ENCODE peak calls at places on chromosomes 16 and 17, in eight cellular contexts. One of them, this sample, is unnamed.

GRCh38 chr16:14304891-14305459 is 233.9 kb downstream of the MRTFB start:
- DNase-seq in nephron progenitor cell: no peak
- DNase-seq in stimulated activated CD4-positive, alpha-beta T cell treated with anti-CD3 and anti-CD28 coated beads, Interleukin-15, amount 100 ng/mL, for 1 hour: no peak
- DNase-seq in pulmonary artery endothelial cell: no peak
- DNase-seq in kidney epithelial cell: no peak
- DNase-seq in stomach: no peak
- DNase-seq in stimulated activated effector memory CD8-positive, alpha-beta T cell treated with anti-CD3 and anti-CD28 coated beads, Interleukin-12 subunit alpha, Interleukin-12 subunit beta, amount 100 ng/mL, for 72 hours: no peak
- DNase-seq in GM12892: no peak
- DNase-seq in this sample: no peak

GRCh38 chr17:15009087-15009486 is 256.0 kb downstream of the PMP22 start:
- DNase-seq in stomach: no peak
- DNase-seq in stimulated activated CD4-positive, alpha-beta T cell treated with anti-CD3 and anti-CD28 coated beads, Interleukin-15, amount 100 ng/mL, for 1 hour: no peak
- DNase-seq in kidney epithelial cell: no peak
- DNase-seq in pulmonary artery endothelial cell: no peak
- DNase-seq in stimulated activated effector memory CD8-positive, alpha-beta T cell treated with anti-CD3 and anti-CD28 coated beads, Interleukin-12 subunit alpha, Interleukin-12 subunit beta, amount 100 ng/mL, for 72 hours: no peak
- DNase-seq in nephron progenitor cell: no peak
- DNase-seq in GM12892: no peak
- DNase-seq in this sample: no peak

GRCh38 chr16:84800118-84800517 is 19.7 kb upstream of the CRISPLD2 start:
- DNase-seq in nephron progenitor cell: no peak
- DNase-seq in kidney epithelial cell: no peak
- DNase-seq in pulmonary artery endothelial cell: no peak
- DNase-seq in stimulated activated CD4-positive, alpha-beta T cell treated with anti-CD3 and anti-CD28 coated beads, Interleukin-15, amount 100 ng/mL, for 1 hour: no peak
- DNase-seq in stimulated activated effector memory CD8-positive, alpha-beta T cell treated with anti-CD3 and anti-CD28 coated beads, Interleukin-12 subunit alpha, Interleukin-12 subunit beta, amount 100 ng/mL, for 72 hours: no peak
- DNase-seq in GM12892: no peak
- DNase-seq in stomach: no peak
- DNase-seq in this sample: no peak

GRCh38 chr16:65534121-65534528 is 412.3 kb upstream of the CDH11 start:
- DNase-seq in stomach: no peak
- DNase-seq in nephron progenitor cell: no peak
- DNase-seq in GM12892: no peak
- DNase-seq in kidney epithelial cell: peak; percentile 14
- DNase-seq in pulmonary artery endothelial cell: no peak
- DNase-seq in stimulated activated CD4-positive, alpha-beta T cell treated with anti-CD3 and anti-CD28 coated beads, Interleukin-15, amount 100 ng/mL, for 1 hour: no peak
- DNase-seq in stimulated activated effector memory CD8-positive, alpha-beta T cell treated with anti-CD3 and anti-CD28 coated beads, Interleukin-12 subunit alpha, Interleukin-12 subunit beta, amount 100 ng/mL, for 72 hours: no peak
- DNase-seq in this sample: no peak

GRCh38 chr16:911101-911500 is 59.7 kb downstream of the LMF1 start:
- DNase-seq in nephron progenitor cell: no peak
- DNase-seq in kidney epithelial cell: no peak
- DNase-seq in pulmonary artery endothelial cell: no peak
- DNase-seq in stimulated activated CD4-positive, alpha-beta T cell treated with anti-CD3 and anti-CD28 coated beads, Interleukin-15, amount 100 ng/mL, for 1 hour: no peak
- DNase-seq in stomach: no peak
- DNase-seq in stimulated activated effector memory CD8-positive, alpha-beta T cell treated with anti-CD3 and anti-CD28 coated beads, Interleukin-12 subunit alpha, Interleukin-12 subunit beta, amount 100 ng/mL, for 72 hours: no peak
- DNase-seq in GM12892: no peak
- DNase-seq in this sample: no peak

GRCh38 chr17:28369684-28370034 is 448 bp downstream of the VTN start:
- DNase-seq in stomach: no peak
- DNase-seq in nephron progenitor cell: no peak
- DNase-seq in kidney epithelial cell: no peak
- DNase-seq in stimulated activated CD4-positive, alpha-beta T cell treated with anti-CD3 and anti-CD28 coated beads, Interleukin-15, amount 100 ng/mL, for 1 hour: no peak
- DNase-seq in stimulated activated effector memory CD8-positive, alpha-beta T cell treated with anti-CD3 and anti-CD28 coated beads, Interleukin-12 subunit alpha, Interleukin-12 subunit beta, amount 100 ng/mL, for 72 hours: no peak
- DNase-seq in pulmonary artery endothelial cell: no peak
- DNase-seq in GM12892: no peak
- DNase-seq in this sample: peak; percentile 28

GRCh38 chr17:21287703-21288449 is 3.4 kb downstream of the MAP2K3 start:
- DNase-seq in kidney epithelial cell: peak; percentile 88
- DNase-seq in stomach: peak; percentile 99
- DNase-seq in pulmonary artery endothelial cell: peak; percentile 87
- DNase-seq in nephron progenitor cell: no peak
- DNase-seq in stimulated activated CD4-positive, alpha-beta T cell treated with anti-CD3 and anti-CD28 coated beads, Interleukin-15, amount 100 ng/mL, for 1 hour: peak; percentile 89
- DNase-seq in GM12892: no peak
- DNase-seq in stimulated activated effector memory CD8-positive, alpha-beta T cell treated with anti-CD3 and anti-CD28 coated beads, Interleukin-12 subunit alpha, Interleukin-12 subunit beta, amount 100 ng/mL, for 72 hours: peak; percentile 85
- DNase-seq in this sample: peak; percentile 97

GRCh38 chr17:32518856-32519768 is 32.3 kb downstream of the CDK5R1 start:
- DNase-seq in kidney epithelial cell: no peak
- DNase-seq in GM12892: no peak
- DNase-seq in stomach: peak; percentile 63
- DNase-seq in nephron progenitor cell: peak; percentile 85
- DNase-seq in pulmonary artery endothelial cell: no peak
- DNase-seq in stimulated activated CD4-positive, alpha-beta T cell treated with anti-CD3 and anti-CD28 coated beads, Interleukin-15, amount 100 ng/mL, for 1 hour: peak; percentile 28
- DNase-seq in stimulated activated effector memory CD8-positive, alpha-beta T cell treated with anti-CD3 and anti-CD28 coated beads, Interleukin-12 subunit alpha, Interleukin-12 subunit beta, amount 100 ng/mL, for 72 hours: no peak
- DNase-seq in this sample: no peak

GRCh38 chr17:81510524-81510797 is 2.1 kb downstream of the ACTG1 start:
- DNase-seq in stomach: no peak
- DNase-seq in pulmonary artery endothelial cell: no peak
- DNase-seq in stimulated activated CD4-positive, alpha-beta T cell treated with anti-CD3 and anti-CD28 coated beads, Interleukin-15, amount 100 ng/mL, for 1 hour: no peak
- DNase-seq in GM12892: no peak
- DNase-seq in nephron progenitor cell: no peak
- DNase-seq in kidney epithelial cell: no peak
- DNase-seq in stimulated activated effector memory CD8-positive, alpha-beta T cell treated with anti-CD3 and anti-CD28 coated beads, Interleukin-12 subunit alpha, Interleukin-12 subunit beta, amount 100 ng/mL, for 72 hours: no peak
- DNase-seq in this sample: no peak

GRCh38 chr16:85505794-85506339 is 107.3 kb upstream of the GSE1 start:
- DNase-seq in stimulated activated effector memory CD8-positive, alpha-beta T cell treated with anti-CD3 and anti-CD28 coated beads, Interleukin-12 subunit alpha, Interleukin-12 subunit beta, amount 100 ng/mL, for 72 hours: no peak
- DNase-seq in GM12892: no peak
- DNase-seq in stomach: no peak
- DNase-seq in nephron progenitor cell: no peak
- DNase-seq in stimulated activated CD4-positive, alpha-beta T cell treated with anti-CD3 and anti-CD28 coated beads, Interleukin-15, amount 100 ng/mL, for 1 hour: no peak
- DNase-seq in kidney epithelial cell: no peak
- DNase-seq in pulmonary artery endothelial cell: no peak
- DNase-seq in this sample: no peak

GRCh38 chr16:55001931-55002330 is 71.3 kb downstream of the IRX5 start:
- DNase-seq in nephron progenitor cell: no peak
- DNase-seq in GM12892: no peak
- DNase-seq in stimulated activated CD4-positive, alpha-beta T cell treated with anti-CD3 and anti-CD28 coated beads, Interleukin-15, amount 100 ng/mL, for 1 hour: no peak
- DNase-seq in stimulated activated effector memory CD8-positive, alpha-beta T cell treated with anti-CD3 and anti-CD28 coated beads, Interleukin-12 subunit alpha, Interleukin-12 subunit beta, amount 100 ng/mL, for 72 hours: no peak
- DNase-seq in pulmonary artery endothelial cell: no peak
- DNase-seq in stomach: no peak
- DNase-seq in kidney epithelial cell: no peak
- DNase-seq in this sample: no peak

GRCh38 chr17:68346448-68346847 is 55.2 kb downstream of the ARSG start:
- DNase-seq in kidney epithelial cell: no peak
- DNase-seq in stimulated activated CD4-positive, alpha-beta T cell treated with anti-CD3 and anti-CD28 coated beads, Interleukin-15, amount 100 ng/mL, for 1 hour: peak; percentile 52
- DNase-seq in stomach: peak; percentile 48
- DNase-seq in pulmonary artery endothelial cell: no peak
- DNase-seq in GM12892: peak; percentile 57
- DNase-seq in nephron progenitor cell: no peak
- DNase-seq in stimulated activated effector memory CD8-positive, alpha-beta T cell treated with anti-CD3 and anti-CD28 coated beads, Interleukin-12 subunit alpha, Interleukin-12 subunit beta, amount 100 ng/mL, for 72 hours: peak; percentile 52
- DNase-seq in this sample: peak; percentile 23

GRCh38 chr16:56198755-56199114 is 7.4 kb downstream of the GNAO1 start:
- DNase-seq in pulmonary artery endothelial cell: no peak
- DNase-seq in GM12892: no peak
- DNase-seq in stomach: no peak
- DNase-seq in stimulated activated CD4-positive, alpha-beta T cell treated with anti-CD3 and anti-CD28 coated beads, Interleukin-15, amount 100 ng/mL, for 1 hour: no peak
- DNase-seq in kidney epithelial cell: no peak
- DNase-seq in nephron progenitor cell: no peak
- DNase-seq in stimulated activated effector memory CD8-positive, alpha-beta T cell treated with anti-CD3 and anti-CD28 coated beads, Interleukin-12 subunit alpha, Interleukin-12 subunit beta, amount 100 ng/mL, for 72 hours: no peak
- DNase-seq in this sample: no peak

GRCh38 chr16:67198238-67198734 is 645 bp upstream of the ELMO3 start:
- DNase-seq in stimulated activated CD4-positive, alpha-beta T cell treated with anti-CD3 and anti-CD28 coated beads, Interleukin-15, amount 100 ng/mL, for 1 hour: no peak
- DNase-seq in stimulated activated effector memory CD8-positive, alpha-beta T cell treated with anti-CD3 and anti-CD28 coated beads, Interleukin-12 subunit alpha, Interleukin-12 subunit beta, amount 100 ng/mL, for 72 hours: no peak
- DNase-seq in nephron progenitor cell: no peak
- DNase-seq in stomach: peak; percentile 68
- DNase-seq in pulmonary artery endothelial cell: no peak
- DNase-seq in GM12892: no peak
- DNase-seq in kidney epithelial cell: no peak
- DNase-seq in this sample: peak; percentile 60

GRCh38 chr17:81291662-81292061 is 3.4 kb downstream of the SLC38A10 start:
- DNase-seq in stomach: peak; percentile 83
- DNase-seq in stimulated activated effector memory CD8-positive, alpha-beta T cell treated with anti-CD3 and anti-CD28 coated beads, Interleukin-12 subunit alpha, Interleukin-12 subunit beta, amount 100 ng/mL, for 72 hours: peak; percentile 70
- DNase-seq in GM12892: peak; percentile 80
- DNase-seq in pulmonary artery endothelial cell: no peak
- DNase-seq in nephron progenitor cell: peak; percentile 72
- DNase-seq in kidney epithelial cell: no peak
- DNase-seq in stimulated activated CD4-positive, alpha-beta T cell treated with anti-CD3 and anti-CD28 coated beads, Interleukin-15, amount 100 ng/mL, for 1 hour: peak; percentile 69
- DNase-seq in this sample: peak; percentile 64

GRCh38 chr16:53809088-53809951 is 105.4 kb downstream of the FTO start:
- DNase-seq in stimulated activated CD4-positive, alpha-beta T cell treated with anti-CD3 and anti-CD28 coated beads, Interleukin-15, amount 100 ng/mL, for 1 hour: no peak
- DNase-seq in kidney epithelial cell: no peak
- DNase-seq in nephron progenitor cell: no peak
- DNase-seq in stimulated activated effector memory CD8-positive, alpha-beta T cell treated with anti-CD3 and anti-CD28 coated beads, Interleukin-12 subunit alpha, Interleukin-12 subunit beta, amount 100 ng/mL, for 72 hours: no peak
- DNase-seq in stomach: no peak
- DNase-seq in GM12892: no peak
- DNase-seq in pulmonary artery endothelial cell: no peak
- DNase-seq in this sample: no peak

GRCh38 chr16:56965149-56965938 is 3.6 kb downstream of the CETP start:
- DNase-seq in stomach: no peak
- DNase-seq in stimulated activated effector memory CD8-positive, alpha-beta T cell treated with anti-CD3 and anti-CD28 coated beads, Interleukin-12 subunit alpha, Interleukin-12 subunit beta, amount 100 ng/mL, for 72 hours: no peak
- DNase-seq in GM12892: no peak
- DNase-seq in nephron progenitor cell: no peak
- DNase-seq in kidney epithelial cell: no peak
- DNase-seq in pulmonary artery endothelial cell: no peak
- DNase-seq in stimulated activated CD4-positive, alpha-beta T cell treated with anti-CD3 and anti-CD28 coated beads, Interleukin-15, amount 100 ng/mL, for 1 hour: no peak
- DNase-seq in this sample: no peak

GRCh38 chr16:4693956-4694663 is 748 bp downstream of the NUDT16L1 start:
- DNase-seq in stomach: peak; percentile 57
- DNase-seq in stimulated activated effector memory CD8-positive, alpha-beta T cell treated with anti-CD3 and anti-CD28 coated beads, Interleukin-12 subunit alpha, Interleukin-12 subunit beta, amount 100 ng/mL, for 72 hours: no peak
- DNase-seq in stimulated activated CD4-positive, alpha-beta T cell treated with anti-CD3 and anti-CD28 coated beads, Interleukin-15, amount 100 ng/mL, for 1 hour: peak; percentile 38
- DNase-seq in kidney epithelial cell: no peak
- DNase-seq in GM12892: peak; percentile 78
- DNase-seq in nephron progenitor cell: peak; percentile 72
- DNase-seq in pulmonary artery endothelial cell: no peak
- DNase-seq in this sample: peak; percentile 29

This sample was measured in mucosa of gallbladder.